ENCODE peak calls at places on chromosomes 1 and 21, in nine cellular contexts. Q is prostate gland, G is Panc1, A is upper lobe of left lung, L is sigmoid colon, F is K562, O is breast epithelium, W is stomach, H is suprapubic skin. U is an unnamed sample. For H3K4me1 and H3K9me3, the result is how much of the 10 kb centered on the place peaks cover.

GRCh38 chr1:227043755-227044154 is 103.7 kb downstream of the COQ8A start:
- DNase-seq in Q (no peak), G (no peak), A (no peak), L (no peak), F (peak), O (no peak), W (no peak), H (no peak), U (no peak)

GRCh38 chr1:2445823-2446215 is 30.3 kb upstream of the PLCH2 start:
- DNase-seq in Q (no peak), G (no peak), A (peak), L (no peak), F (no peak), O (no peak), W (no peak), H (no peak), U (no peak)

GRCh38 chr1:224065455-224065854 is 48.5 kb upstream of the FBXO28 start:
- DNase-seq in Q (no peak), G (no peak), A (no peak), L (no peak), F (no peak), O (no peak), W (peak), H (no peak), U (no peak)

GRCh38 chr1:230270185-230270939 is 155.8 kb downstream of the PGBD5 start:
- DNase-seq in Q (no peak), G (no peak), A (no peak), L (no peak), F (peak), O (peak), W (no peak), H (no peak), U (no peak)

GRCh38 chr1:109840011-109840629 is 70.5 kb upstream of the CSF1 start:
- DNase-seq in Q (no peak), G (no peak), A (no peak), L (no peak), F (no peak), O (no peak), W (no peak), H (no peak), U (no peak)

GRCh38 chr1:109927908-109928307 is 17.3 kb downstream of the CSF1 start:
- DNase-seq in Q (peak), G (no peak), A (peak), L (peak), F (no peak), O (no peak), W (peak), H (peak), U (peak)

GRCh38 chr1:8121261-8122159 is 95.4 kb upstream of the ERRFI1 start:
- DNase-seq in Q (peak), G (peak), A (no peak), L (peak), F (peak), O (no peak), W (peak), H (no peak), U (peak)

GRCh38 chr1:206904423-206905142 is 7.3 kb downstream of the IL24 start:
- DNase-seq in Q (no peak), G (no peak), A (no peak), L (no peak), F (no peak), O (no peak), W (no peak), H (no peak), U (no peak)

GRCh38 chr1:93180723-93181613 is at the start of gene CCDC18:
- DNase-seq in Q (no peak), G (no peak), A (no peak), L (no peak), F (peak), O (no peak), W (no peak), H (no peak), U (no peak)

GRCh38 chr1:243287652-243288051 is 31.8 kb downstream of the SDCCAG8 start:
- DNase-seq in Q (no peak), G (no peak), A (no peak), L (no peak), F (no peak), O (no peak), W (no peak), H (no peak), U (no peak)

GRCh38 chr1:216457356-216457755 is 34.1 kb upstream of the USH2A start:
- DNase-seq in Q (no peak), G (no peak), A (no peak), L (no peak), F (no peak), O (no peak), W (no peak), H (no peak), U (no peak)

GRCh38 chr1:14693996-14694395 is 95.5 kb downstream of the KAZN start:
- DNase-seq in Q (no peak), G (no peak), A (no peak), L (no peak), F (no peak), O (no peak), W (no peak), H (no peak), U (no peak)

GRCh38 chr1:54380285-54380882 is 25.8 kb downstream of the SSBP3 start:
- DNase-seq in Q (no peak), G (no peak), A (no peak), L (no peak), F (no peak), O (no peak), W (no peak), H (no peak), U (no peak)

GRCh38 chr1:212498243-212498642 is 65.5 kb downstream of the NENF start:
- DNase-seq in Q (no peak), G (no peak), A (no peak), L (no peak), F (peak), O (no peak), W (no peak), H (no peak), U (no peak)

GRCh38 chr1:211183924-211184323 is 50.0 kb upstream of the KCNH1 start:
- DNase-seq in Q (no peak), G (no peak), A (no peak), L (no peak), F (no peak), O (no peak), W (no peak), H (no peak), U (no peak)

GRCh38 chr1:9316512-9316911 is 23.8 kb downstream of the SPSB1 start:
- DNase-seq in Q (no peak), G (no peak), A (no peak), L (no peak), F (no peak), O (no peak), W (no peak), H (no peak), U (no peak)
- H3K4me1 ChIP-seq in Q (under half), G (half or more), A (under half), L (half or more), F (under half), O (under half), W (half or more), H (half or more), U (half or more)

GRCh38 chr1:9211291-9211811 is 23.2 kb upstream of the H6PD start:
- DNase-seq in Q (no peak), G (no peak), A (no peak), L (no peak), F (peak), O (no peak), W (no peak), H (no peak), U (no peak)

GRCh38 chr1:9212735-9213134 is 21.8 kb upstream of the H6PD start:
- DNase-seq in Q (no peak), G (no peak), A (no peak), L (no peak), F (no peak), O (no peak), W (no peak), H (no peak), U (no peak)

GRCh38 chr1:9218917-9219316 is 15.7 kb upstream of the H6PD start:
- DNase-seq in Q (no peak), G (no peak), A (no peak), L (no peak), F (no peak), O (no peak), W (no peak), H (no peak), U (no peak)

DNA sequence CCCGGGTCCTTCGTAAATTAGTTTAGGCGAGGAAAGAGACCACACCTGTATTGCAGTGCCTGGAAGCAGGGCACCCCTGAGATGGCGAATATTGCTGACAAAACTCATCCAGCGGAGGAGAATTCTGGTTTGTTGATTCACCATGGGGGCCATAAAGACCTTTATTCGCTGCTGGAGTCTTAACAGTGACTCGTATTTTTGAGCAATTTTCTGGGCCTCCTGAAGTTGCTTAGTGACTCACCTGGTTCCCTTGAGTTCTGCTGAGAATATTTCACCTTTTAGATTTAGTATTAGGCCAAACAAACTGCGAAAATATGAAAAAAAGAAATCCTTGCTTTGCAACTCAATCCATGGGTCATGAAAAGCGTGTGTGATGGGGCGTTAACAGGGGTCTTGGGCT is 20.6 kb upstream of the H6PD start:
- DNase-seq in Q (no peak), G (no peak), A (no peak), L (no peak), F (no peak), O (no peak), W (no peak), H (no peak), U (no peak)
- TF ChIP-seq POLR2AphosphoS5 in Q (no peak), G (no peak), A (no peak), L (no peak), F (no peak), O (no peak), W (no peak), H (no peak), U (no peak)

GRCh38 chr1:4221107-4221506 is 321.0 kb upstream of the C1orf174 start:
- DNase-seq in Q (no peak), G (no peak), A (no peak), L (no peak), F (no peak), O (no peak), W (no peak), H (no peak), U (no peak)

GRCh38 chr1:4218619-4219018 is 318.5 kb upstream of the C1orf174 start:
- DNase-seq in Q (no peak), G (no peak), A (no peak), L (no peak), F (no peak), O (no peak), W (no peak), H (no peak), U (no peak)

GRCh38 chr1:4220362-4220761 is 320.3 kb upstream of the C1orf174 start:
- DNase-seq in Q (no peak), G (no peak), A (no peak), L (no peak), F (no peak), O (no peak), W (no peak), H (no peak), U (peak)

GRCh38 chr1:4219111-4219510 is 319.0 kb upstream of the C1orf174 start:
- DNase-seq in Q (no peak), G (no peak), A (no peak), L (no peak), F (no peak), O (no peak), W (no peak), H (no peak), U (peak)

DNA sequence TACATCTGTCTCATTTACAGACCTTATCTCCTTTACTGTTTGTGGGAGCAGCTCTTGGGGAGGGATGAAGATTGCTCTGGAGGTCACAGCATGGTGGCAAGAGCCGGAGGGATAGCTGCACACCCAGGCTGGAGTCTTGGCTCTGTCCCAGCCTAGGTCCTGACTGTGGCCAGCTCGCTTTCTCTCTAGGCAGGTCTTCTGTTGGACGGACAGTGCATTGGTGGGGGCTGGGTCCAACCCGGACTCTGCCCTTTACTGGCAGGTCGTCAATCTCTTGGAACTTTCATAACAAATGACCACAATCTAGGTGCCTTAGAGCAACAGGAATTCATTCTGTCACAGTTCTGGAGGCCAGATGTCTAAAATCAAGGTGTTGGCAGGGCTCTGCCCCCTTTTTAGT is 319.8 kb upstream of the C1orf174 start:
- DNase-seq in Q (no peak), G (no peak), A (no peak), L (no peak), F (no peak), O (no peak), W (no peak), H (no peak), U (no peak)
- H3K9me3 ChIP-seq in Q (under half), G (under half), A (under half), L (under half), F (under half), O (under half), W (under half), H (under half), U (under half)

GRCh38 chr1:22290611-22291010 is 147.7 kb upstream of the WNT4 start:
- DNase-seq in Q (no peak), G (no peak), A (no peak), L (no peak), F (no peak), O (peak), W (peak), H (no peak), U (peak)
- H3K4me1 ChIP-seq in Q (under half), G (under half), A (under half), L (under half), F (under half), O (under half), W (under half), H (under half), U (under half)

DNA sequence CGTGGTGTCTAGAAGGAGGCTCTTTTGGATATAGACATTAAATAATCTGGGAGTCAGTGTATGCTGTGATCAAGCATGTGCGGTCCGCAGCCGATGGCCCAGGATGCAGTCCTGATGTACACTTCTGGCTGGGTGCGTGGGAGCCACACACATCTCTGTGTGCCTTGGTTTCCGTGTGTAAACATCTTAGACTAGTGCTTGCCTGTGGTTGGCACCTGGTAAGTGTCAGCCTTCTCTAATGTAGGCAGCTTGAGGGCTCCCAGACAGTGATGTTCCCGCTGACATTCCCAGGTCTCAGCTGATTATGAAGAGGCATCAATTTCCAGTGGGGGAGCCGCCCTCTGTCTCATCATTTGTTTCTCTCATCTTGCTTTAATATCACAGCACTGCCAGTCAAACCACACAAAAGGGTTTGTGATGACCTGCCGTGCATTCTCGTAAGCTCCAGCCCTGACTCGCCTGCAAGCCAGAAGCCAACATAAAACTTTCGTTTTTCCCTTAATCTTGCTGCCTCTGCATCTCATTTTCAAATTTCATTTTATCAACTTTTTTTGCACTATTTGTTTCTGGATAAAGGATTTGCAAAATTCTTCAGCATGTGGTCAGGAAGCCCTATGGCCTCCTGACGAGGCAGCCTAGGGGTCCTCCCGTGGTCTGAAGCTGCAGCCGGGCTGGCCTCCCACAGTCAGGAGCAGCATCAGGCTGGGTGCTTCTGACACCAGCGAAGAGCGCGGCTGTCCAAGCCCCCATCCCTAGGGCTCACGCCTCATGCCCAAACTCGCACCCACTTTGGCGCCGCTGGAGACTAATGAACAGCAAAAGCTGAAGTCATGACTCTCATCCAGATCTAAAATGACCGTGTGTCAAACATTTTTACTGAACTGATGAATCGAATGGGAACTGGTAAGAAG is 28.1 kb downstream of the PDE9A start:
- DNase-seq in Q (no peak), G (no peak), A (peak), L (no peak), F (no peak), O (no peak), W (no peak), H (no peak), U (no peak)
- TF ChIP-seq POLR2AphosphoS5 in Q (no peak), G (no peak), A (no peak), L (no peak), F (no peak), O (no peak), W (no peak), H (no peak), U (no peak)